ENCODE peak calls at places on chromosomes 7 and 10, in eight cellular contexts. M is GM12878; F is CD4-positive, alpha-beta memory T cell; Q is right lobe of liver; E is small intestine; L is CD8-positive, alpha-beta T cell; N is stomach; B is CD4-positive, CD25-positive, alpha-beta regulatory T cell. J is an unnamed sample.

GRCh38 chr7:100826546-100827329 is 585 bp downstream of the EPHB4 start:
- DNase-seq in M (no peak), F (no peak), Q (peak), E (peak), L (no peak), N (no peak), B (no peak), J (peak)

GRCh38 chr7:151999337-152000090 is 26.0 kb upstream of the GALNT11 start:
- DNase-seq in M (no peak), F (no peak), Q (no peak), E (no peak), L (no peak), N (no peak), B (no peak), J (peak)

GRCh38 chr10:79196470-79197461 is 128.0 kb downstream of the ZMIZ1 start:
- DNase-seq in M (no peak), F (peak), Q (peak), E (peak), L (peak), N (peak), B (peak), J (no peak)

GRCh38 chr10:46528675-46529615 is 27.5 kb downstream of the GPRIN2 start:
- DNase-seq in M (no peak), F (no peak), Q (no peak), E (no peak), L (no peak), N (peak), B (no peak), J (no peak)

GRCh38 chr10:129089341-129089740 is 377.7 kb upstream of the MGMT start:
- DNase-seq in M (no peak), F (no peak), Q (no peak), E (no peak), L (no peak), N (no peak), B (no peak), J (no peak)

GRCh38 chr7:1325646-1326510 is 93.2 kb downstream of the UNCX start:
- DNase-seq in M (no peak), F (no peak), Q (no peak), E (no peak), L (no peak), N (no peak), B (no peak), J (no peak)

GRCh38 chr10:32054087-32054486 is 2.1 kb downstream of the KIF5B start:
- DNase-seq in M (no peak), F (no peak), Q (no peak), E (peak), L (no peak), N (no peak), B (no peak), J (peak)

GRCh38 chr7:139746652-139747051 is 31.1 kb downstream of the HIPK2 start:
- DNase-seq in M (no peak), F (no peak), Q (no peak), E (peak), L (no peak), N (no peak), B (no peak), J (no peak)

GRCh38 chr10:97858001-97858439 is 8.4 kb downstream of the GOLGA7B start:
- DNase-seq in M (no peak), F (no peak), Q (no peak), E (peak), L (no peak), N (no peak), B (peak), J (no peak)

GRCh38 chr10:6795571-6795970 is 215.5 kb upstream of the PRKCQ start:
- DNase-seq in M (no peak), F (no peak), Q (no peak), E (no peak), L (no peak), N (no peak), B (no peak), J (no peak)

DNA sequence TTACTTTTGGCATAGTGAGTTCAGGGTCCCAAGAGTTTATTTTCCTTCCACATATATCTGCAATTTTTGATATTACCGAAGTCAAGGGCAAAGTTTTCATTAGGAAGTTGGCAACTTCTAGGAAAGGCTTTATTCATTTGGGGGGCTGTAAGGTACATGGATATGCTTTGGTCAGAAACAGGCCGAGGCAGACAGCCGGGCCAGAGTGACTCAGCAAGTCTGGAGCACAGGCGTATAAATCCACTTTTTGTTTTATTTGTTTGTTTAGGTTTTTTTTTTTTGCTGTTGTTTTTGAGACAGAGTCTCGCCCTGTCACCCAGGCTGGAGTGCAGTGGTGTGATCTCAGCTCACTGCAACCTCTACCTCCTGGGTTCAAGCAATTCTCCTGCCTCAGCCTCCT is 3.7 kb downstream of the ZNF680 start:
- DNase-seq in M (no peak), F (no peak), Q (no peak), E (no peak), L (no peak), N (no peak), B (no peak), J (peak)
- H3K27ac ChIP-seq in M (no peak), F (no peak), Q (peak), E (no peak), L (no peak), N (peak), B (no peak), J (peak)

GRCh38 chr7:101868191-101868950 is 50.9 kb downstream of the CUX1 start:
- DNase-seq in M (no peak), F (no peak), Q (no peak), E (no peak), L (no peak), N (no peak), B (no peak), J (no peak)

GRCh38 chr7:101870361-101871062 is 53.1 kb downstream of the CUX1 start:
- DNase-seq in M (no peak), F (no peak), Q (no peak), E (peak), L (no peak), N (peak), B (no peak), J (no peak)

GRCh38 chr7:101871351-101871750 is 53.9 kb downstream of the CUX1 start:
- DNase-seq in M (no peak), F (no peak), Q (no peak), E (no peak), L (no peak), N (no peak), B (no peak), J (no peak)

GRCh38 chr7:101869026-101869900 is 51.8 kb downstream of the CUX1 start:
- DNase-seq in M (no peak), F (no peak), Q (no peak), E (peak), L (no peak), N (no peak), B (no peak), J (no peak)

GRCh38 chr7:101869901-101870290 is 52.5 kb downstream of the CUX1 start:
- DNase-seq in M (no peak), F (no peak), Q (no peak), E (no peak), L (no peak), N (no peak), B (no peak), J (no peak)
- H3K4me3 ChIP-seq in M (no peak), F (no peak), Q (no peak), E (no peak), L (no peak), N (no peak), B (no peak), J (no peak)

GRCh38 chr10:72012801-72013200 is 48.6 kb downstream of the CHST3 start:
- DNase-seq in M (no peak), F (no peak), Q (no peak), E (no peak), L (no peak), N (no peak), B (no peak), J (no peak)

GRCh38 chr10:72014785-72015480 is 50.7 kb downstream of the CHST3 start:
- DNase-seq in M (no peak), F (no peak), Q (no peak), E (no peak), L (no peak), N (no peak), B (no peak), J (no peak)

GRCh38 chr10:72015868-72016267 is 51.7 kb downstream of the CHST3 start:
- DNase-seq in M (no peak), F (no peak), Q (no peak), E (peak), L (no peak), N (no peak), B (no peak), J (no peak)

GRCh38 chr10:72013202-72013945 is 49.2 kb downstream of the CHST3 start:
- DNase-seq in M (no peak), F (no peak), Q (no peak), E (no peak), L (no peak), N (peak), B (no peak), J (no peak)

DNA sequence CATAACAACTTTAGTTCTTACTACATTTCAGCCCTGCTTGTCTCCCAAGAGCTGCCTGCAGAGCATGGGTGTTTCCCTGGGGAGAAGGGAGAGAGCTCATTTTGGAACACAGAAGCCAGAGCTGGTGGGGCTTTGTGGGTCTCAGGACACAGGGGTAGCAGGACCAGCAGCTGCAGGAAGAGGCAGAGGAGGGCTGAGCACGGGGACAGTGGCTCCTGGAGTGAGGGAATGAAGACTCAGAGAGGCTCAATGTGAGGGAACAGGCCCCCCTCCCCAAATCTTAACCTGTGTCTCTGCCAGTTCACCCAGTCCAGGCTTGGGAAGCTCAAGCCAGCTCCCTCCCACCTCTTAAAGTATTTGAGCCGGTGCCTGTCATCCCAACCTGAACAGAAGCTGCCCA is 50.0 kb downstream of the CHST3 start:
- DNase-seq in M (no peak), F (no peak), Q (no peak), E (no peak), L (no peak), N (no peak), B (no peak), J (no peak)
- H3K27ac ChIP-seq in M (no peak), F (no peak), Q (no peak), E (no peak), L (no peak), N (no peak), B (no peak), J (no peak)

GRCh38 chr10:121306159-121306673 is 292.0 kb downstream of the FGFR2 start:
- DNase-seq in M (no peak), F (no peak), Q (no peak), E (no peak), L (no peak), N (no peak), B (no peak), J (no peak)
- H3K4me3 ChIP-seq in M (no peak), F (no peak), Q (no peak), E (no peak), L (no peak), N (no peak), B (no peak), J (no peak)

DNA sequence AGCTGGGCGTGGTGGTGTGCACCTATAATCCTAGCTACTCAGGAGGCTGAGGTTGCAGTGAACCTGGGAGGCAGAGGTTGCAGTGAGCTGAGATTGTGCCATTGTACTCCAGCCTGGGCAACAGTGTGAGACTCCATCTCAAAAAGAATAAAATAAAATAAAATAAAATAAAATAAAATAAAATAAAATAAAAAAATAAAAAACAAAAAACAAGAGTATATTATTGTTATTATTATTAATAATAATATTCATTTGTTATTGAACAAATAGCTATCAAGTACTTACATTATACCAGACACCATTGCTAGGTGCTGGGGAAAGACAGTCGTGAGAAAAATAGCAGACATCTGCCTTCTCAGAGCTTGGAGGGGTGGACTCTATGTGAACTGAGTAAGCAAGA is 24.1 kb downstream of the PAX2 start:
- DNase-seq in M (no peak), F (no peak), Q (no peak), E (no peak), L (no peak), N (no peak), B (no peak), J (no peak)
- H3K27ac ChIP-seq in M (no peak), F (no peak), Q (no peak), E (no peak), L (no peak), N (no peak), B (no peak), J (no peak)